ENCODE peak calls at places on chromosomes 2 and 18, in seven cellular contexts. Y is IMR-90, G is mesenchymal stem cell, Q is H9, E is neuronal stem cell, D is mesendoderm, Z is H1. X is an unnamed sample.

GRCh38 chr2:105763076-105763475 is 18.4 kb downstream of the NCK2 start:
- DNase-seq in Z (no peak), E (no peak), Y (no peak), G (no peak), Q (no peak), D (no peak), X (no peak)

GRCh38 chr2:16662440-16662839 is 3.2 kb downstream of the CYRIA start:
- DNase-seq in D (no peak), Y (peak; percentile 71), E (no peak), G (peak; percentile 81), Q (no peak), Z (no peak), X (no peak)

GRCh38 chr2:8662239-8662879 is 19.5 kb upstream of the ID2 start:
- DNase-seq in G (peak; percentile 89), Q (no peak), Z (no peak), Y (peak; percentile 90), E (no peak), D (no peak), X (no peak)

GRCh38 chr2:38345323-38346038 is 31.6 kb downstream of the ATL2 start:
- DNase-seq in D (no peak), E (no peak), G (no peak), Q (no peak), Y (no peak), Z (no peak), X (no peak)

GRCh38 chr2:216344206-216344957 is 27.9 kb downstream of the MARCHF4 start:
- DNase-seq in Z (no peak), Y (no peak), D (peak; percentile 49), E (no peak), G (no peak), Q (no peak), X (no peak)

GRCh38 chr2:14079576-14079975 is 552.9 kb upstream of the LRATD1 start:
- DNase-seq in Z (no peak), D (no peak), Y (no peak), E (no peak), G (no peak), Q (no peak), X (no peak)

GRCh38 chr18:12410121-12410520 is 2.4 kb downstream of the PRELID3A start:
- DNase-seq in Q (no peak), Z (no peak), Y (no peak), D (no peak), G (no peak), E (no peak), X (peak; percentile 91)

GRCh38 chr2:176079851-176080539 is 3.8 kb downstream of the EVX2 start:
- DNase-seq in Q (peak; percentile 90), G (no peak), Z (no peak), E (no peak), Y (peak; percentile 30), D (peak; percentile 84), X (peak; percentile 63)

GRCh38 chr2:235160281-235160805 is 208.5 kb downstream of the SH3BP4 start:
- DNase-seq in E (no peak), Y (no peak), Z (no peak), D (peak; percentile 27), Q (no peak), G (no peak), X (no peak)

GRCh38 chr18:48385595-48385994 is 23.6 kb downstream of the ZBTB7C start:
- DNase-seq in Q (peak; percentile 20), E (no peak), G (no peak), D (no peak), Y (no peak), Z (no peak), X (no peak)

GRCh38 chr2:15177103-15177502 is 384.0 kb downstream of the NBAS start:
- DNase-seq in Y (peak; percentile 63), E (no peak), Z (no peak), Q (no peak), D (no peak), G (no peak), X (no peak)

GRCh38 chr2:15174567-15174966 is 386.6 kb downstream of the NBAS start:
- DNase-seq in E (no peak), D (no peak), Y (no peak), Z (no peak), G (no peak), Q (no peak), X (no peak)

GRCh38 chr2:15178946-15179345 is 382.2 kb downstream of the NBAS start:
- DNase-seq in D (no peak), Y (no peak), Z (no peak), E (no peak), G (no peak), Q (no peak), X (no peak)

GRCh38 chr2:15173506-15173905 is 387.6 kb downstream of the NBAS start:
- DNase-seq in E (no peak), Q (no peak), Y (no peak), D (no peak), G (no peak), Z (no peak), X (no peak)

DNA sequence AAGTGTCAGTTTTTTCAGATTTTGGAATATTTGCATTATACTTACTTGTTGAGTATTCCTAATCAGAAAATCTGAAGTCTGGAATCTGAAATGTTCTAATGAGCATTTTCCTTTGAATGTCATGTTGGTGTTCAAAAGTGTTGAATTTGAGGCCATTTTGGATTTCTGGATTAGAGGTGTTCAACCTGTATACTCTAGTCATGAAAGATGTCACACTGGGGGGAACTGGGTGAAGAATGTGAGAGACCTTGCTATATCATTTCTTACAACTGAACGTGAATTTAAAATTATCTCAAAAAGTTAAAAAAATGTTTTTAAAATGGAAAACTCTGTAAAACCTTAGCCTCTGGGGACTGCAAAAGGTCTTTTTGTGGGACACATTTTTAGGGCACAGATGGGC is 384.5 kb downstream of the NBAS start:
- DNase-seq in E (no peak), D (no peak), Q (no peak), G (no peak), Z (no peak), Y (no peak), X (no peak)
- H2BK5ac ChIP-seq in E (no peak overlapping the region), D (no peak overlapping the region), Q (no peak overlapping the region), G (no peak overlapping the region), Z (no peak overlapping the region), Y (no peak overlapping the region), X (no peak overlapping the region)

GRCh38 chr18:62500966-62501591 is 21.7 kb upstream of the ZCCHC2 start:
- DNase-seq in Z (no peak), G (no peak), Q (no peak), Y (no peak), D (no peak), E (no peak), X (no peak)

GRCh38 chr18:62500174-62500573 is 22.7 kb upstream of the ZCCHC2 start:
- DNase-seq in G (no peak), Q (no peak), D (no peak), Z (no peak), Y (no peak), E (no peak), X (no peak)

GRCh38 chr18:62497171-62497783 is 25.5 kb upstream of the ZCCHC2 start:
- DNase-seq in Y (no peak), E (no peak), Z (no peak), D (no peak), G (no peak), Q (no peak), X (no peak)

GRCh38 chr18:62499263-62499650 is 23.6 kb upstream of the ZCCHC2 start:
- DNase-seq in G (no peak), Q (no peak), Z (no peak), Y (no peak), D (no peak), E (no peak), X (no peak)

DNA sequence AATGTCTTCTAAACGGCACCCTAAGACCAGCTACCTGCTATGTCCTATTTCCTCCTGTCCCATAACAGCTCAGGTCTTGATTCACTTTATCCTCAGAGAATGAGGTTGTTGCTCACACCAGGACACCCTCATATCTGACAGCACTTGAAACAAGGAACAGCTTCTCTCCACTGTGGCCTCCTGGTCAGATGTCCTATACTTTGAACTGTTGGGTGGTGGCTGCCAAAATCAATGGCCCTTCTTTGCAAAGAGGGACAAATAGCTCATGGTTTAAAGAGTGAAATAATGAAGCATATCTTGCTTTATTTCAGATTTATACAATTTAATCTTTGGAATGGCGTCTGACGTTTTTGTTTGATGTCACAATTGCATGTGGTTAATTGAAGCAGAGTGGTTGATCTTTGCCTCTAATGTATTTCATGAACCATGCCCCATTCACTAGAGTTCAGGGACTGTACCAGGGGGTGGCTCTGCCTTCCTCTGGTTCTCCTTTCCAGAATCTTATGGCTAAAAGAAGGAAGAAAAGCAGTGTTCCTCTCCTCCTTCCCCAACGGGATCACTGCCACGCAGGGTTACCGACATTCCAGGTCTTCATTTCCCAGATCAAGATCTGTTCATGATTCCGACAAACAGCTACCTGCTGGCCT is 24.1 kb upstream of the ZCCHC2 start:
- DNase-seq in Y (no peak), G (no peak), Z (no peak), Q (no peak), E (no peak), D (no peak), X (no peak)
- H2AK5ac ChIP-seq in Y (no peak overlapping the region), G (no peak overlapping the region), Z (no peak overlapping the region), Q (no peak overlapping the region), E (peak overlapping the region; percentile 30), D (no peak overlapping the region), X (no peak overlapping the region)

GRCh38 chr2:225697936-225698335 is 298.4 kb downstream of the NYAP2 start:
- DNase-seq in D (no peak), Q (no peak), G (no peak), Z (no peak), E (no peak), Y (no peak), X (no peak)
- H2BK5ac ChIP-seq in D (no peak overlapping the region), Q (no peak overlapping the region), G (no peak overlapping the region), Z (no peak overlapping the region), E (no peak overlapping the region), Y (no peak overlapping the region), X (no peak overlapping the region)

GRCh38 chr2:101803945-101804696 is 106.6 kb downstream of the MAP4K4 start:
- DNase-seq in G (no peak), Y (no peak), D (no peak), E (peak; percentile 66), Q (no peak), Z (no peak), X (peak; percentile 44)

GRCh38 chr2:101805146-101806088 is 107.9 kb downstream of the MAP4K4 start:
- DNase-seq in Z (no peak), D (peak; percentile 57), G (peak; percentile 85), E (no peak), Y (peak; percentile 83), Q (no peak), X (no peak)

GRCh38 chr2:101807242-101807641 is 109.7 kb downstream of the MAP4K4 start:
- DNase-seq in D (no peak), Q (no peak), Y (no peak), Z (no peak), G (no peak), E (no peak), X (no peak)

GRCh38 chr2:101808006-101808562 is 110.6 kb downstream of the MAP4K4 start:
- DNase-seq in G (no peak), Z (no peak), E (no peak), Y (no peak), Q (no peak), D (peak; percentile 58), X (no peak)

GRCh38 chr2:101806123-101806522 is 108.6 kb downstream of the MAP4K4 start:
- DNase-seq in Q (peak; percentile 52), D (peak; percentile 92), Z (peak; percentile 57), G (peak; percentile 88), E (peak; percentile 31), Y (peak; percentile 76), X (peak; percentile 87)
- H2AK5ac ChIP-seq in Q (no peak overlapping the region), D (no peak overlapping the region), Z (no peak overlapping the region), G (no peak overlapping the region), E (no peak overlapping the region), Y (no peak overlapping the region), X (no peak overlapping the region)

X was measured in trophoblast cell.